ENCODE peak calls at places on chromosomes 6 and 20, in seven cellular contexts. N is choroid plexus epithelial cell, A is lung, I is hepatocyte, P is bronchial epithelial cell, Y is PC-3, T is progenitor cell of endocrine pancreas. S is an unnamed sample.

GRCh38 chr6:73854998-73855718 is 159.2 kb downstream of the CD109 start:
- DNase-seq in N (peak), A (no peak), I (peak), P (peak), Y (peak), T (no peak), S (no peak)

GRCh38 chr6:3727593-3728108 is 23.9 kb downstream of the PXDC1 start:
- DNase-seq in N (no peak), A (no peak), I (no peak), P (no peak), Y (no peak), T (no peak), S (no peak)

GRCh38 chr6:106194949-106195919 is 109.1 kb downstream of the PRDM1 start:
- DNase-seq in N (peak), A (no peak), I (no peak), P (peak), Y (peak), T (no peak), S (no peak)

GRCh38 chr6:89048985-89049384 is 31.6 kb upstream of the PNRC1 start:
- DNase-seq in N (peak), A (no peak), I (peak), P (peak), Y (peak), T (no peak), S (no peak)

GRCh38 chr20:56422131-56422823 is 10.2 kb downstream of the CASS4 start:
- DNase-seq in N (peak), A (no peak), I (no peak), P (peak), Y (peak), T (no peak), S (peak)

GRCh38 chr6:129448965-129449364 is 261.0 kb downstream of the ARHGAP18 start:
- DNase-seq in N (no peak), A (no peak), I (no peak), P (no peak), Y (no peak), T (no peak), S (no peak)

GRCh38 chr6:60687085-60687484 is 1598.9 kb downstream of the KHDRBS2 start:
- DNase-seq in N (no peak), A (no peak), I (no peak), P (no peak), Y (no peak), T (no peak), S (no peak)

GRCh38 chr6:52759085-52759484 is 4.2 kb downstream of the GSTA2 start:
- DNase-seq in N (peak), A (no peak), I (no peak), P (no peak), Y (no peak), T (no peak), S (no peak)

GRCh38 chr6:136613477-136613876 is 63.3 kb upstream of the MAP7 start:
- DNase-seq in N (peak), A (no peak), I (no peak), P (no peak), Y (no peak), T (no peak), S (no peak)

GRCh38 chr6:56890066-56890465 is 64.8 kb upstream of the BEND6 start:
- DNase-seq in N (no peak), A (no peak), I (no peak), P (no peak), Y (no peak), T (no peak), S (no peak)

GRCh38 chr20:61296629-61297019 is 44.6 kb downstream of the CDH4 start:
- DNase-seq in N (no peak), A (no peak), I (no peak), P (no peak), Y (no peak), T (no peak), S (no peak)

GRCh38 chr20:59403261-59403961 is 103.0 kb downstream of the EDN3 start:
- DNase-seq in N (no peak), A (no peak), I (peak), P (no peak), Y (peak), T (peak), S (no peak)

GRCh38 chr6:125273251-125273650 is 28.5 kb downstream of the HDDC2 start:
- DNase-seq in N (no peak), A (no peak), I (no peak), P (no peak), Y (no peak), T (no peak), S (no peak)

GRCh38 chr6:125277838-125278237 is 23.9 kb downstream of the HDDC2 start:
- DNase-seq in N (no peak), A (no peak), I (no peak), P (no peak), Y (peak), T (no peak), S (no peak)

GRCh38 chr6:125274935-125275334 is 26.8 kb downstream of the HDDC2 start:
- DNase-seq in N (no peak), A (no peak), I (no peak), P (no peak), Y (no peak), T (no peak), S (no peak)

GRCh38 chr6:125273965-125274364 is 27.8 kb downstream of the HDDC2 start:
- DNase-seq in N (peak), A (no peak), I (no peak), P (peak), Y (peak), T (no peak), S (no peak)

GRCh38 chr6:125275779-125276178 is 26.0 kb downstream of the HDDC2 start:
- DNase-seq in N (no peak), A (no peak), I (no peak), P (no peak), Y (no peak), T (no peak), S (no peak)
- TF ChIP-seq CTCF in N (no peak), A (no peak), I (no peak), P (no peak), Y (no peak), T (no peak), S (no peak)

DNA sequence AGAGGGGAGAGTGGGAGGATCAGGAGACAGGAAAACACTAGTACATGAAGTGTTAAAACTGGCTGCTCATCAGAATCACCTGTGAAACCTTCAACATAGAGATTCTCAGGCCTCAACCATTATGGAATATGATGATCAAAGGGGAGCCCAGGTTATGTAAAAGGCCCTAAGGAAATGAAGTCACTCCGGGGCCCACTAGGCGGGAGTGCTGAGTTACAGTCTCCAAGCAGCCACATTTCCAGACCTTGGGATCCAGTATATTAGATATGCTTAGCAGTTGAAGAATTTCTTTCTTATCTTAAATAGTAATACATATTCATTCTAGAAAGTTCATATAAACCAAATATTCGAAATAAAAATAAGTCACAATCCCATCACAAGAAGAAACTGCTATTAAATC is 476.3 kb downstream of the PRKN start:
- DNase-seq in N (peak), A (no peak), I (peak), P (no peak), Y (no peak), T (no peak), S (no peak)
- TF ChIP-seq CTCF in N (peak), A (no peak), I (no peak), P (no peak), Y (peak), T (peak), S (no peak)

DNA sequence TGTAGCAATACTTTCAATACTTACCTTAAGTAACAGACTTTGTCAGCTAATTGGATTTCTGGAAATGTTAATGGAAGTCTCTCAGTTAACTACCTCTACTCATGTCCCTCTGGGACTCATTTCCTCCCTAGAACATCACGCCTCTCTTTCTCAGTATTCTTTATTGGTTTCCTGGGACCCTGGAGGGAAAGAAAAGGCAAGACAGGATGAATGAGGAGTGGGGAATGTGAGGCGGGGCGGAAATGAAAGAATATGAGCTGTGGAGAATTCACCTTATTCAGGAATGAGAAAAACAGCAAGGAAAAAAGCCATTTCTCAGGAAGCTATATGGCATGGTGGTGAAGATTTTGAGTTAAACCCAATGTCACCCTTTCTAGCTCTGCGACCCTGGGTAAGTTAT is 62.7 kb downstream of the ANKS1A start:
- DNase-seq in N (no peak), A (no peak), I (no peak), P (no peak), Y (no peak), T (no peak), S (no peak)
- TF ChIP-seq CTCF in N (no peak), A (no peak), I (no peak), P (no peak), Y (no peak), T (no peak), S (no peak)

GRCh38 chr6:157019115-157019628 is 242.0 kb downstream of the ARID1B start:
- DNase-seq in N (peak), A (no peak), I (peak), P (no peak), Y (peak), T (no peak), S (no peak)
- TF ChIP-seq CTCF in N (no peak), A (no peak), I (no peak), P (no peak), Y (no peak), T (no peak), S (no peak)

S was measured in ascending aorta.